ENCODE peak calls at places on chromosome 2, in ten cellular contexts. S is hippocampal formation; R is amniotic stem cell; P is prostate gland; D is GM04504; H is ELR; Z is stimulated activated CD8-positive, alpha-beta memory T cell treated with anti-CD3 and anti-CD28 coated beads, Interleukin-12 subunit alpha, Interleukin-12 subunit beta, amount 100 ng/mL, for 1 hour; Q is progenitor cell of endocrine pancreas; C is stimulated activated naive CD8-positive, alpha-beta T cell treated with anti-CD3 and anti-CD28 coated beads, Interleukin-15, amount 100 ng/mL, for 72 hours; V is lower leg skin. E is an unnamed sample.

GRCh38 chr2:79084495-79085135 is 3.2 kb downstream of the REG1B start:
- DNase-seq in S (no peak), R (no peak), P (no peak), D (no peak), H (no peak), Z (no peak), Q (no peak), C (no peak), V (no peak), E (no peak)

GRCh38 chr2:20050104-20050711 is 1.2 kb downstream of the LAPTM4A start:
- DNase-seq in S (no peak), R (peak; percentile 62), P (peak; percentile 21), D (peak; percentile 53), H (peak; percentile 84), Z (no peak), Q (no peak), C (peak; percentile 34), V (no peak), E (no peak)

GRCh38 chr2:149166958-149167810 is 128.7 kb downstream of the LYPD6B start:
- DNase-seq in S (no peak), R (no peak), P (peak; percentile 61), D (no peak), H (peak; percentile 34), Z (no peak), Q (no peak), C (peak; percentile 68), V (no peak), E (no peak)

GRCh38 chr2:1886405-1886992 is 142.2 kb upstream of the PXDN start:
- DNase-seq in S (peak; percentile 5), R (no peak), P (peak; percentile 68), D (peak; percentile 10), H (peak; percentile 54), Z (peak; percentile 7), Q (peak; percentile 56), C (peak; percentile 39), V (peak; percentile 86), E (peak; percentile 74)

GRCh38 chr2:173808676-173809075 is 156.5 kb downstream of the SP3 start:
- DNase-seq in S (no peak), R (no peak), P (no peak), D (no peak), H (no peak), Z (no peak), Q (no peak), C (no peak), V (no peak), E (no peak)

GRCh38 chr2:28747714-28748113 is 3.9 kb upstream of the PPP1CB start:
- DNase-seq in S (no peak), R (no peak), P (peak; percentile 67), D (no peak), H (no peak), Z (no peak), Q (no peak), C (no peak), V (no peak), E (no peak)

GRCh38 chr2:230564805-230565779 is 147.6 kb upstream of the CAB39 start:
- DNase-seq in S (no peak), R (no peak), P (no peak), D (no peak), H (no peak), Z (no peak), Q (no peak), C (no peak), V (no peak), E (no peak)

GRCh38 chr2:127615511-127616166 is 30.3 kb upstream of the GPR17 start:
- DNase-seq in S (no peak), R (no peak), P (peak; percentile 67), D (peak; percentile 48), H (peak; percentile 91), Z (no peak), Q (no peak), C (peak; percentile 5), V (peak; percentile 52), E (no peak)

GRCh38 chr2:200735061-200735460 is 76.6 kb upstream of the BZW1 start:
- DNase-seq in S (peak; percentile 45), R (no peak), P (no peak), D (no peak), H (peak; percentile 75), Z (no peak), Q (no peak), C (no peak), V (no peak), E (no peak)

GRCh38 chr2:111072220-111072871 is 48.4 kb upstream of the BCL2L11 start:
- DNase-seq in S (no peak), R (peak; percentile 64), P (no peak), D (peak; percentile 35), H (peak; percentile 78), Z (no peak), Q (no peak), C (no peak), V (no peak), E (no peak)

GRCh38 chr2:3620834-3621233 is 25.9 kb downstream of the COLEC11 start:
- DNase-seq in S (no peak), R (no peak), P (no peak), D (no peak), H (no peak), Z (no peak), Q (no peak), C (no peak), V (no peak), E (no peak)

GRCh38 chr2:9145752-9146430 is 60.7 kb upstream of the ASAP2 start:
- DNase-seq in S (no peak), R (no peak), P (no peak), D (no peak), H (no peak), Z (no peak), Q (no peak), C (no peak), V (no peak), E (no peak)

GRCh38 chr2:7467782-7468447 is 550.7 kb downstream of the RNF144A start:
- DNase-seq in S (no peak), R (no peak), P (no peak), D (no peak), H (no peak), Z (peak; percentile 23), Q (no peak), C (peak; percentile 88), V (no peak), E (no peak)

GRCh38 chr2:68342470-68342869 is 22.6 kb upstream of the PLEK start:
- DNase-seq in S (no peak), R (no peak), P (no peak), D (no peak), H (no peak), Z (no peak), Q (no peak), C (no peak), V (no peak), E (no peak)